ENCODE peak calls at places on chromosomes 7 and 10, in ten cellular contexts. I, B, D, L, C, R, E, Y, U and W are unnamed samples.

GRCh38 chr7:24521917-24522583 is 51.2 kb upstream of the PALS2 start:
- DNase-seq in I (no peak), B (no peak), D (no peak), L (no peak), C (no peak), R (peak; percentile 2), E (no peak), Y (no peak), U (no peak), W (no peak)

GRCh38 chr7:33832326-33832725 is 73.0 kb upstream of the BMPER start:
- DNase-seq in I (no peak), B (no peak), D (no peak), L (no peak), C (no peak), R (no peak), E (no peak), Y (no peak), U (no peak), W (no peak)

GRCh38 chr10:119575506-119575905 is 21.3 kb downstream of the TIAL1 start:
- DNase-seq in I (no peak), B (no peak), D (no peak), L (no peak), C (no peak), R (peak; percentile 22), E (no peak), Y (no peak), U (peak; percentile 21), W (no peak)

GRCh38 chr7:39644170-39644569 is 20.8 kb downstream of the RALA start:
- DNase-seq in I (no peak), B (no peak), D (no peak), L (no peak), C (no peak), R (peak; percentile 85), E (no peak), Y (no peak), U (no peak), W (no peak)

GRCh38 chr7:87312215-87312865 is 33.1 kb upstream of the CROT start:
- DNase-seq in I (peak; percentile 58), B (peak; percentile 74), D (no peak), L (peak; percentile 67), C (peak; percentile 53), R (peak; percentile 35), E (peak; percentile 61), Y (no peak), U (peak; percentile 52), W (peak; percentile 37)

GRCh38 chr10:117216028-117216427 is 18.7 kb downstream of the KCNK18 start:
- DNase-seq in I (no peak), B (no peak), D (no peak), L (no peak), C (no peak), R (no peak), E (no peak), Y (no peak), U (no peak), W (no peak)

GRCh38 chr7:24705481-24705954 is 51.7 kb downstream of the GSDME start:
- DNase-seq in I (no peak), B (no peak), D (no peak), L (no peak), C (no peak), R (no peak), E (no peak), Y (no peak), U (no peak), W (no peak)

GRCh38 chr7:114988035-114988434 is 66.1 kb downstream of the MDFIC start:
- DNase-seq in I (no peak), B (no peak), D (no peak), L (no peak), C (no peak), R (no peak), E (no peak), Y (no peak), U (no peak), W (no peak)

GRCh38 chr7:49172639-49173038 is 248.3 kb downstream of the CDC14C start:
- DNase-seq in I (no peak), B (no peak), D (no peak), L (no peak), C (no peak), R (no peak), E (no peak), Y (no peak), U (no peak), W (no peak)

GRCh38 chr7:128321044-128321422 is 22.7 kb downstream of the RBM28 start:
- DNase-seq in I (no peak), B (no peak), D (no peak), L (no peak), C (no peak), R (no peak), E (no peak), Y (no peak), U (no peak), W (no peak)

GRCh38 chr7:158603773-158604755 is 16.4 kb upstream of the PTPRN2 start:
- DNase-seq in I (no peak), B (no peak), D (no peak), L (no peak), C (no peak), R (no peak), E (no peak), Y (no peak), U (no peak), W (no peak)

GRCh38 chr7:28292826-28293528 is 112.4 kb upstream of the JAZF1 start:
- DNase-seq in I (no peak), B (no peak), D (no peak), L (no peak), C (no peak), R (no peak), E (no peak), Y (no peak), U (no peak), W (no peak)

GRCh38 chr10:44761076-44761475 is 150.1 kb upstream of the TMEM72 start:
- DNase-seq in I (no peak), B (no peak), D (no peak), L (no peak), C (no peak), R (no peak), E (peak; percentile 74), Y (no peak), U (no peak), W (no peak)

GRCh38 chr10:26937371-26937770 is 76.6 kb upstream of the ABI1 start:
- DNase-seq in I (no peak), B (no peak), D (no peak), L (no peak), C (no peak), R (no peak), E (no peak), Y (no peak), U (no peak), W (no peak)

GRCh38 chr7:2893411-2893861 is 49.3 kb upstream of the GNA12 start:
- DNase-seq in I (no peak), B (no peak), D (no peak), L (no peak), C (no peak), R (no peak), E (no peak), Y (no peak), U (no peak), W (no peak)

DNA sequence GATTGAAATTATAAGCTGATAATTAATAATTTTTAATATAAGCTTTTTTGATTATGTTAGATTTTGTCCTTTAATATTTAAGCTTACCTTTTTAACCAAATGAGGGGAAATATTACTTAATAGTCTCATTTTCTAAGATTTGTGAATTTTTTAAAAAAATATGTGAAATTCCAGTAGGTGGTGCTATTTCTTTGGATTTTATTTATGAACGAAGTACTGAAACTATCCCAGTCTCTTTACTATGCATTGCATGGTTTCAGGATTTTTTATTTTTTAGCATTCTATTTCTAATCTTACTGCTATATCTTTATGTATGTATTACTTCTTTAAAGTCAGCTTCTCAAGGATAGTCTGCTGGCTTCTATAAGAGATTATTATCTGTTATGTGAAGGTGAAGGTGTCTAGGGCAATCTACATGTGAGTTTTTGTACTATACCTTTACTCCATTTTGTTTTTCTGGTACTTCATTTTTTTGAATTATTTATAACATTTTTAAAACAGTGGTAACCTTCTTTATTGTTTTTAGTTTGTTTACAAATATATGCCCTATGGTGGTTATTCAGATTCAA is 78.3 kb downstream of the ATRNL1 start:
- DNase-seq in I (no peak), B (no peak), D (no peak), L (no peak), C (no peak), R (peak; percentile 1), E (no peak), Y (no peak), U (peak; percentile 6), W (no peak)
- TF ChIP-seq CTCF in I (peak; percentile 55), B (no peak), D (peak; percentile 29), L (peak; percentile 66), C (peak; percentile 62), R (peak; percentile 57), E (peak; percentile 82), Y (peak; percentile 37), U (peak; percentile 50), W (peak; percentile 32)

GRCh38 chr10:128116851-128117615 is 9.2 kb downstream of the MKI67 start:
- DNase-seq in I (no peak), B (no peak), D (no peak), L (no peak), C (no peak), R (no peak), E (peak; percentile 22), Y (no peak), U (no peak), W (no peak)
- TF ChIP-seq CTCF in I (no peak), B (no peak), D (no peak), L (peak; percentile 87), C (no peak), R (peak; percentile 46), E (peak; percentile 65), Y (no peak), U (peak; percentile 29), W (no peak)

DNA sequence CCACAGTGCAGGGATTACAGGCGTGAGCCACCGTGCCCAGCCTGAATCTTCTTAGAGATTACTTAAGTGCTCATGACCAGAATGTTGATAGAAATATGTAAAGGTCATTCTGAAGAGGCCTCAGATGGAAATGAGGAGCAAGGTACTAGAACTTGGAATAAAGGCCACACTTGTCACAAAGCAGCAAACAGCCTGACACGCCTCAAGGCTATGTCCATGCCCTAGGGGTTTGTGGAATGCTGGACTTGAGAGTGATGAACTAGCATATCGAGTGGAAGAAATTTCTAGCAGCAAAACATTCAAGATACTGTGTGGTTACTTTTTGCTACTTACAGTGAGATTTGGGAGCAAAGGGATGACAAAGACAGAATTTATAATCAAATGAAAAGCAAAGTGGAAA is 39.0 kb downstream of the ZNF438 start:
- DNase-seq in I (no peak), B (no peak), D (no peak), L (no peak), C (no peak), R (no peak), E (no peak), Y (no peak), U (no peak), W (no peak)
- TF ChIP-seq CTCF in I (no peak), B (no peak), D (no peak), L (no peak), C (no peak), R (no peak), E (no peak), Y (no peak), U (no peak), W (no peak)

DNA sequence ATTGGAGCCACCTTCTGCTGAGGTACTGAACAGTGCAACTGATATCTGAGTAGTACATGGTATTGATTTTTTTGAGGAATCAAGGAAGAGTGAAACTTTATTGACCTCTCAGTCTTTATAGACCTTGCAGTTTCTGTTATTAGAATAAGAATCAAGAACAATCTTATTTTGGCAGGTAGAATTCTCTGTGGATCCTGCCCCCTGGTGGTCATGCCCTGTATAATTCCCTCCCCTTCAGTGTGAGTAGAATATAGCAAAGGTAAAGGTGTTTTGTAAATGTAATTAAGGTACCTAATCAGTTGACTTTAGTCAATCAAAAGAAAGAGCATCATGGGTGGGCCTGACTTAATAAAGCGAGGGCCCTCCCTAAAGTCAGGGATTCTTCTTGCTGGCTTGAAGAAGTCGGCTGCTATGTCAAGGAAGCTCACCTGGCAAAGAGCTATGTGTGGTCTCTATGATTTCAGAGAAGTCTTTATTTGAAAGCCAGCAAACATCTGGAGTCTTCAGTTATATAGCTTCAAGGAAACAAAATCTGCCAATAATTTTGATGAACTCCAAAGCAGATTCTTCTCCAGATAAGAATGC is 142.8 kb downstream of the LSM5 start:
- DNase-seq in I (no peak), B (no peak), D (no peak), L (no peak), C (peak; percentile 4), R (no peak), E (no peak), Y (no peak), U (peak; percentile 15), W (no peak)
- TF ChIP-seq CTCF in I (peak; percentile 65), B (no peak), D (peak; percentile 43), L (peak; percentile 76), C (peak; percentile 92), R (peak; percentile 74), E (peak; percentile 82), Y (peak; percentile 58), U (peak; percentile 68), W (peak; percentile 36)